ENCODE peak calls at places on chromosomes 11 and 22, in ten cellular contexts. R is fibroblast of lung, O is H1, X is nephron progenitor cell, K is AG09319, E is glutamatergic neuron, B is heart left ventricle, J is cardiac muscle cell, P is WTC11, I is OCI-LY7. M is an unnamed sample.

GRCh38 chr11:14424096-14424495 is 65.1 kb upstream of the RRAS2 start:
- DNase-seq in K (no peak), E (no peak), P (no peak), J (no peak), X (no peak), I (no peak), O (no peak), B (no peak), R (peak; percentile 67), M (no peak)

GRCh38 chr22:40310771-40311120 is 35.6 kb upstream of the ADSL start:
- DNase-seq in I (no peak), X (no peak), K (no peak), O (no peak), J (no peak), P (no peak), R (no peak), E (no peak), B (no peak), M (no peak)

GRCh38 chr11:1299621-1300020 is 9.8 kb downstream of the TOLLIP start:
- DNase-seq in K (no peak), O (no peak), B (no peak), X (no peak), I (no peak), P (no peak), J (no peak), E (peak; percentile 21), R (no peak), M (no peak)

GRCh38 chr11:74321487-74322188 is 10.2 kb upstream of the P4HA3 start:
- DNase-seq in I (peak; percentile 31), E (peak; percentile 41), K (no peak), X (peak; percentile 18), P (peak; percentile 39), B (no peak), J (peak; percentile 42), R (peak; percentile 68), O (no peak), M (no peak)

GRCh38 chr22:29509298-29509697 is 29.3 kb downstream of the NEFH start:
- DNase-seq in X (no peak), I (no peak), J (no peak), O (no peak), R (no peak), P (no peak), K (no peak), B (no peak), E (no peak), M (no peak)

GRCh38 chr11:2592559-2593392 is 107.0 kb downstream of the KCNQ1OT1 start:
- DNase-seq in X (no peak), K (no peak), P (no peak), I (no peak), R (no peak), E (no peak), O (no peak), J (no peak), B (no peak), M (no peak)

GRCh38 chr11:102223859-102224258 is 93.4 kb upstream of the BIRC3 start:
- DNase-seq in R (peak; percentile 59), P (no peak), K (no peak), O (no peak), X (no peak), J (no peak), I (no peak), E (no peak), B (no peak), M (no peak)

GRCh38 chr22:18035740-18036139 is 11.4 kb upstream of the MICAL3 start:
- DNase-seq in I (no peak), E (no peak), P (peak; percentile 23), K (no peak), O (no peak), R (peak; percentile 32), J (peak; percentile 18), B (no peak), X (no peak), M (peak; percentile 38)

GRCh38 chr11:121047926-121048325 is 24.0 kb downstream of the TBCEL start:
- DNase-seq in X (no peak), P (no peak), B (no peak), I (no peak), J (no peak), K (no peak), R (no peak), O (no peak), E (no peak), M (no peak)

GRCh38 chr11:96338910-96339703 is 3.9 kb downstream of the MAML2 start:
- DNase-seq in B (peak; percentile 40), X (no peak), E (no peak), I (peak; percentile 67), R (peak; percentile 73), O (no peak), J (no peak), P (no peak), K (no peak), M (peak; percentile 31)

GRCh38 chr11:104524276-104524675 is 360.3 kb upstream of the PDGFD start:
- DNase-seq in O (no peak), R (no peak), E (no peak), P (no peak), J (no peak), B (no peak), I (no peak), K (no peak), X (no peak), M (no peak)

GRCh38 chr22:44555597-44555996 is 57.6 kb upstream of the RTL6 start:
- DNase-seq in X (no peak), J (no peak), B (no peak), E (no peak), R (no peak), O (no peak), I (no peak), K (no peak), P (no peak), M (no peak)

GRCh38 chr11:108693852-108694251 is 29.0 kb downstream of the DDX10 start:
- DNase-seq in O (no peak), P (no peak), R (peak; percentile 48), E (no peak), K (no peak), B (no peak), J (no peak), X (no peak), I (no peak), M (no peak)

GRCh38 chr22:27871306-27872014 is 47.6 kb downstream of the PITPNB start:
- DNase-seq in X (no peak), P (no peak), J (no peak), O (no peak), I (no peak), R (no peak), B (no peak), K (no peak), E (no peak), M (no peak)

GRCh38 chr22:27874185-27874584 is 44.9 kb downstream of the PITPNB start:
- DNase-seq in P (no peak), B (no peak), O (no peak), J (no peak), K (no peak), X (no peak), I (no peak), R (no peak), E (no peak), M (no peak)

GRCh38 chr22:27870234-27871191 is 48.5 kb downstream of the PITPNB start:
- DNase-seq in E (no peak), I (no peak), J (no peak), O (no peak), P (no peak), B (no peak), K (no peak), R (no peak), X (no peak), M (no peak)

GRCh38 chr22:27873476-27873875 is 45.6 kb downstream of the PITPNB start:
- DNase-seq in X (no peak), R (no peak), B (peak; percentile 60), J (no peak), O (no peak), I (no peak), K (no peak), E (no peak), P (no peak), M (peak; percentile 22)

DNA sequence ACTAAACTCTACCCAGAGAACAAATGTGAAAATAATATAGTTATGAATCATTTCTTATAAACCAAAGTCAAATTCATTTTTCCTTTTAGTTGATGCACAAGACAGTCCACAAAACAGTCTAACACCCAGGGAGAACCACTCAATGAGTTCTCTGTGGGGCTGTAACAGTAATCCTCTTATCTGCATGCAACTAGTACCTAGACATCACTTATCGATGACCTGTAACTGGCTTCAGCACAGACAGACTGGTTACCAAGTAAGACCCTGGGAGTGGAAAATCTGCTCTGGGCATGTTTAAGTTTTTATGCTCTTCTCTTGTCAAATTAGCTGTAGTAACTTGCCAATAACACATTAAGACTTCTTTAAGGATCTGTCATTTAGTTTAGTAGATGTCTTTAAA is 46.6 kb downstream of the PITPNB start:
- DNase-seq in R (no peak), X (no peak), J (no peak), P (no peak), E (no peak), I (no peak), K (no peak), B (no peak), O (no peak), M (no peak)
- TF ChIP-seq CTCF in R (no peak), X (no peak), J (no peak), P (no peak), E (no peak), I (no peak), K (no peak), B (no peak), O (no peak), M (no peak)

GRCh38 chr11:76955459-76956114 is 78.6 kb upstream of the B3GNT6 start:
- DNase-seq in I (no peak), J (no peak), K (no peak), P (no peak), R (no peak), E (no peak), O (no peak), B (no peak), X (no peak), M (no peak)
- TF ChIP-seq CTCF in I (no peak), J (no peak), K (no peak), P (no peak), R (no peak), E (no peak), O (no peak), B (no peak), X (no peak), M (no peak)

GRCh38 chr11:65118097-65118837 is 766 bp upstream of the ZNHIT2 start:
- DNase-seq in J (no peak), R (no peak), B (no peak), P (no peak), K (no peak), X (no peak), O (no peak), E (no peak), I (no peak), M (no peak)
- TF ChIP-seq CTCF in J (no peak), R (no peak), B (no peak), P (peak; percentile 29), K (no peak), X (peak; percentile 2), O (no peak), E (peak; percentile 48), I (no peak), M (peak; percentile 44)

DNA sequence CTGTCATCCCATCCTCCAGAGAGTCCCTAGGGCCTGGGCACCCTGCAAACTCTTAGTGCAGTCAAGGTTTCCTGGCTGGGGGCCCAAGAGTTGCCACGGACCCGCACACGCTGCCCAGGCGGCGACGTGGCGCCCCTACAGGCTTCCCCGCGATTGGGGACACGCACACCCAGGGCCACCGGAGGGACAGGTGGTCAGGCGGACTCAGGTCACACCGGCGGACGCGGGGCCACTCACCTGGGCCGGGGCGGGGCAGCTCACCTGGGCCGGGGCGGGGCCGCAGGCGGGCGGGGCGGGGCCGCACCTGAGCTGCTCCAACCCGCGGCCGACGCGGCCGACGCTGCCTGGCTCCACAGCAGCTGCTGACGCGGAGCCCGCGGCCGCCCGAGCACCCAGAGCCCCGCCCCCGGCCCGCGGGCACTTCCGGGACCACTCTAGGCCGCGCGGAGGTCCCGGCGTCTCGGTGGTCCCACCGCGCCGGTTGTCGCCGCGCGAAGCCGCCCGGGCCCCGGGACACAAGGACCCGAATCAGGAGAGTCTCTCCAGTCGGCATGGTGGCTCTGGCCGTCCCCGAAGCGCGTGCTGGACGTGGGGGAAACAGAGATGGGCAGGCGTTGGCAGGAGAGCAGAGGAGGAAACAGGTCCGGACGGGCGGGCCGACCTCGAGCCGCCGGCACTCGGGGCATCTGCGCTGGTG is at the start of gene ZNF70:
- DNase-seq in X (peak; percentile 89), B (peak; percentile 87), K (peak; percentile 44), E (peak; percentile 87), P (peak; percentile 91), O (no peak), R (peak; percentile 76), I (peak; percentile 94), J (peak; percentile 94), M (peak; percentile 86)
- TF ChIP-seq CTCF in X (no peak), B (peak; percentile 33), K (no peak), E (no peak), P (no peak), O (no peak), R (no peak), I (peak; percentile 50), J (peak; percentile 25), M (peak; percentile 44)